ENCODE peak calls at places on chromosomes 3 and 15, in ten cellular contexts. K is esophagus squamous epithelium; W is activated CD8-positive, alpha-beta memory T cell treated with anti-CD3 and anti-CD28 coated beads for 48 hours; J is stimulated activated CD4-positive, alpha-beta T cell treated with anti-CD3 and anti-CD28 coated beads, Interleukin-2, amount 100 ng/mL, for 48 hours; A is CD4-positive, alpha-beta T cell; P is stimulated activated CD8-positive, alpha-beta memory T cell treated with anti-CD3 and anti-CD28 coated beads, Interleukin-15, amount 100 ng/mL, for 24 hours; Y is activated T-helper 1 cell treated with Interleukin-2 at 50 U/mL for 16 hours; I is C1 segment of cervical spinal cord; M is CD8-positive, alpha-beta memory T cell; C is M059J. F is an unnamed sample.
A peak's percentile ranks its signal among the peaks of the same experiment; 100 is the strongest.

GRCh38 chr3:135125171-135125801 is 330.2 kb downstream of the EPHB1 start:
- DNase-seq in P (no peak), C (peak; percentile 40), A (no peak), K (no peak), I (no peak), W (no peak), J (no peak), M (no peak), Y (no peak), F (peak; percentile 53)

GRCh38 chr15:73367624-73368300 is 996 bp downstream of the HCN4 start:
- DNase-seq in M (no peak), Y (no peak), W (no peak), P (no peak), C (no peak), J (no peak), K (no peak), I (no peak), A (no peak), F (no peak)

GRCh38 chr15:66648588-66648987 is 53.4 kb upstream of the SMAD6 start:
- DNase-seq in I (no peak), J (no peak), K (no peak), W (no peak), P (no peak), A (no peak), C (no peak), M (no peak), Y (no peak), F (no peak)

GRCh38 chr3:172846706-172847105 is 96.2 kb downstream of the ECT2 start:
- DNase-seq in Y (no peak), P (no peak), C (peak; percentile 84), W (no peak), J (no peak), A (no peak), K (no peak), I (no peak), M (no peak), F (no peak)

GRCh38 chr3:14518893-14519292 is 21.2 kb downstream of the GRIP2 start:
- DNase-seq in J (no peak), A (no peak), K (no peak), W (no peak), I (no peak), C (no peak), Y (no peak), P (no peak), M (no peak), F (no peak)

GRCh38 chr15:74399511-74400312 is 32.3 kb upstream of the CYP11A1 start:
- DNase-seq in P (no peak), M (no peak), A (peak; percentile 30), W (no peak), Y (no peak), C (peak; percentile 74), K (no peak), J (no peak), I (no peak), F (peak; percentile 85)

GRCh38 chr3:71413572-71413971 is 170.0 kb downstream of the FOXP1 start:
- DNase-seq in C (no peak), J (no peak), M (no peak), A (no peak), P (no peak), I (no peak), K (no peak), Y (no peak), W (no peak), F (no peak)

GRCh38 chr3:177601120-177601519 is 403.8 kb upstream of the TBL1XR1 start:
- DNase-seq in A (no peak), C (no peak), K (no peak), J (no peak), P (no peak), M (no peak), W (no peak), I (no peak), Y (no peak), F (no peak)

GRCh38 chr3:51997172-51997571 is 1.5 kb upstream of the RPL29 start:
- DNase-seq in P (no peak), W (no peak), K (no peak), Y (no peak), J (no peak), M (no peak), C (no peak), A (no peak), I (no peak), F (no peak)

GRCh38 chr3:111577798-111578685 is 17.1 kb downstream of the ZBED2 start:
- DNase-seq in P (no peak), W (no peak), C (peak; percentile 91), J (no peak), I (no peak), M (no peak), A (no peak), K (no peak), Y (no peak), F (peak; percentile 88)

F was measured in EH.